ENCODE peak calls at places on chromosome 2, in eight cellular contexts. H is MCF 10A; B is progenitor cell of endocrine pancreas; R is fibroblast of lung; N is neural crest cell; F is CD4-positive, alpha-beta T cell; A is hepatocyte; Y is A549. V is an unnamed sample.

GRCh38 chr2:45707661-45708060 is 56.2 kb downstream of the PRKCE start:
- DNase-seq in F (no peak), B (no peak), R (no peak), H (no peak), A (no peak), N (no peak), Y (no peak), V (no peak)

GRCh38 chr2:55425449-55425848 is 5.8 kb upstream of the CCDC88A start:
- DNase-seq in A (peak), F (no peak), N (no peak), R (peak), B (no peak), H (peak), Y (peak), V (no peak)

GRCh38 chr2:188944442-188944841 is 29.7 kb upstream of the COL3A1 start:
- DNase-seq in N (no peak), F (no peak), B (no peak), R (no peak), H (no peak), A (no peak), Y (no peak), V (no peak)

GRCh38 chr2:29954316-29954715 is 32.9 kb upstream of the ALK start:
- DNase-seq in B (no peak), N (no peak), H (no peak), A (no peak), R (no peak), Y (no peak), F (no peak), V (no peak)

GRCh38 chr2:186256540-186256939 is 229.5 kb upstream of the ZC3H15 start:
- DNase-seq in H (peak), N (no peak), R (peak), A (peak), F (no peak), B (no peak), Y (peak), V (no peak)

GRCh38 chr2:88845772-88846661 is 154.5 kb downstream of the RPIA start:
- DNase-seq in N (no peak), A (no peak), R (no peak), F (no peak), H (no peak), B (no peak), Y (no peak), V (no peak)

GRCh38 chr2:196468394-196468793 is 171.1 kb upstream of the CCDC150 start:
- DNase-seq in Y (no peak), H (no peak), N (no peak), B (no peak), F (no peak), A (no peak), R (no peak), V (no peak)

GRCh38 chr2:7011376-7012083 is 94.3 kb downstream of the RNF144A start:
- DNase-seq in N (no peak), R (peak), A (no peak), F (no peak), H (peak), Y (no peak), B (no peak), V (no peak)

GRCh38 chr2:1663621-1664020 is 80.7 kb downstream of the PXDN start:
- DNase-seq in Y (no peak), N (no peak), H (no peak), B (no peak), R (no peak), F (no peak), A (no peak), V (no peak)

GRCh38 chr2:172113617-172114016 is 10.9 kb upstream of the DLX2 start:
- DNase-seq in R (peak), H (peak), Y (peak), A (no peak), F (no peak), N (no peak), B (no peak), V (no peak)

GRCh38 chr2:73436019-73436418 is 50.4 kb downstream of the ALMS1 start:
- DNase-seq in F (no peak), Y (no peak), H (no peak), R (no peak), N (no peak), A (no peak), B (no peak), V (no peak)

GRCh38 chr2:203940039-203940438 is 3.5 kb downstream of the ICOS start:
- DNase-seq in F (no peak), A (no peak), B (no peak), H (no peak), N (no peak), R (no peak), Y (no peak), V (no peak)

GRCh38 chr2:15177103-15177502 is 384.0 kb downstream of the NBAS start:
- DNase-seq in N (no peak), R (peak), F (peak), H (peak), B (no peak), A (no peak), Y (no peak), V (no peak)

GRCh38 chr2:128625966-128626757 is 307.5 kb upstream of the HS6ST1 start:
- DNase-seq in R (no peak), A (no peak), Y (no peak), N (no peak), F (no peak), B (no peak), H (no peak), V (no peak)

GRCh38 chr2:205274801-205275200 is 407.5 kb upstream of the NRP2 start:
- DNase-seq in F (no peak), H (no peak), Y (no peak), A (no peak), B (no peak), N (no peak), R (no peak), V (no peak)

GRCh38 chr2:241223211-241224067 is 35.0 kb downstream of the ANO7 start:
- DNase-seq in Y (no peak), H (peak), A (no peak), R (no peak), F (peak), N (no peak), B (no peak), V (no peak)

GRCh38 chr2:174682578-174683391 is 81.5 kb downstream of the CHRNA1 start:
- DNase-seq in Y (peak), R (peak), F (peak), H (peak), A (peak), B (peak), N (peak), V (peak)

GRCh38 chr2:42969231-42970150 is 177.1 kb upstream of the HAAO start:
- DNase-seq in R (peak), F (no peak), B (no peak), A (no peak), N (no peak), Y (peak), H (peak), V (no peak)

GRCh38 chr2:175804130-175804529 is 197.9 kb downstream of the LNPK start:
- DNase-seq in R (no peak), H (no peak), Y (no peak), A (no peak), N (no peak), F (no peak), B (no peak), V (no peak)

GRCh38 chr2:231512222-231512621 is 18.0 kb downstream of the NMUR1 start:
- DNase-seq in B (no peak), R (no peak), F (no peak), Y (no peak), N (peak), A (no peak), H (no peak), V (no peak)

GRCh38 chr2:98881153-98881650 is 54.8 kb downstream of the CRACDL start:
- DNase-seq in F (no peak), R (no peak), A (no peak), N (no peak), B (no peak), H (no peak), Y (no peak), V (no peak)

GRCh38 chr2:50769416-50769815 is 262.5 kb downstream of the NRXN1 start:
- DNase-seq in A (peak), R (no peak), H (no peak), Y (no peak), N (no peak), B (no peak), F (no peak), V (no peak)

GRCh38 chr2:24831216-24831615 is 38.0 kb downstream of the CENPO start:
- DNase-seq in A (no peak), N (no peak), R (no peak), Y (no peak), H (no peak), B (no peak), F (no peak), V (no peak)

GRCh38 chr2:164593959-164594358 is 27.3 kb downstream of the GRB14 start:
- DNase-seq in H (no peak), F (no peak), N (no peak), B (no peak), A (no peak), R (no peak), Y (no peak), V (no peak)

DNA sequence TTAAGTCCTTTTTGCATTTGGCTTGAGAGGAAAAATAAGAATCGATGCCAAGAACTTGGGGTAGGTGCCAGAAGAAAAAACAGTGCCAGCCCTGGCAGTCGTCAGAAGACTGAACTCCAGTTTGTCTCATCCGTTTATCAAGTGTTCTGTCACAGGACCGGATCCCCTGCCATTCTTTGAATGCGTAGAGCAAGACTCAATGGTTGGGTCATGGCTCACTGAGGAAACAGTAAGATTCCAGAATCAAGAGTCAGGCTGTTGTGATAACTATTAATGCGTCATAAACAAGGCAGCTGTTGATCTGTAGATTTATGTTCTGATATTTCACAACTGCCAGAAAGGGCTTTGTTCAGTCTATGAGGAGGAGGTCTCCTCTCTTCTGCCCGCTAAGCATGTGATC is 133.1 kb downstream of the GFPT1 start:
- DNase-seq in Y (peak), F (no peak), R (peak), A (peak), N (no peak), H (peak), B (no peak), V (no peak)
- TF ChIP-seq CTCF in Y (no peak), F (no peak), R (no peak), A (no peak), N (no peak), H (no peak), B (no peak), V (no peak)

GRCh38 chr2:10043256-10043905 is at the start of gene KLF11:
- DNase-seq in H (peak), N (peak), R (peak), Y (peak), F (peak), B (peak), A (peak), V (no peak)

GRCh38 chr2:10041711-10042110 is 1.6 kb upstream of the KLF11 start:
- DNase-seq in N (no peak), R (no peak), Y (no peak), A (no peak), F (no peak), H (no peak), B (no peak), V (no peak)

GRCh38 chr2:10043906-10044601 is 704 bp downstream of the KLF11 start:
- DNase-seq in B (peak), A (peak), Y (peak), R (peak), H (peak), F (peak), N (peak), V (peak)

GRCh38 chr2:10039658-10040410 is 3.5 kb upstream of the KLF11 start:
- DNase-seq in H (peak), Y (no peak), A (no peak), B (no peak), F (no peak), N (no peak), R (no peak), V (no peak)

GRCh38 chr2:10042301-10043161 is 819 bp upstream of the KLF11 start:
- DNase-seq in R (peak), H (no peak), A (peak), N (peak), B (no peak), Y (no peak), F (peak), V (no peak)
- TF ChIP-seq CTCF in R (no peak), H (no peak), A (no peak), N (no peak), B (peak), Y (no peak), F (no peak), V (no peak)

GRCh38 chr2:36695746-36696415 is 626 bp upstream of the VIT start:
- DNase-seq in B (no peak), R (peak), N (no peak), H (peak), F (no peak), Y (peak), A (no peak), V (no peak)
- TF ChIP-seq CTCF in B (no peak), R (peak), N (no peak), H (no peak), F (no peak), Y (no peak), A (peak), V (peak)

GRCh38 chr2:70091816-70092215 is 4.5 kb downstream of the PCBP1 start:
- DNase-seq in A (no peak), H (no peak), R (no peak), F (no peak), B (no peak), Y (no peak), N (no peak), V (no peak)

GRCh38 chr2:70095833-70096670 is 8.8 kb downstream of the PCBP1 start:
- DNase-seq in B (no peak), H (no peak), A (no peak), F (no peak), R (no peak), N (no peak), Y (no peak), V (no peak)

GRCh38 chr2:70091364-70091763 is 4.1 kb downstream of the PCBP1 start:
- DNase-seq in Y (no peak), H (no peak), F (no peak), N (no peak), R (no peak), A (no peak), B (no peak), V (no peak)

GRCh38 chr2:70094978-70095832 is 7.9 kb downstream of the PCBP1 start:
- DNase-seq in F (peak), N (no peak), H (no peak), R (peak), B (no peak), Y (peak), A (no peak), V (no peak)

DNA sequence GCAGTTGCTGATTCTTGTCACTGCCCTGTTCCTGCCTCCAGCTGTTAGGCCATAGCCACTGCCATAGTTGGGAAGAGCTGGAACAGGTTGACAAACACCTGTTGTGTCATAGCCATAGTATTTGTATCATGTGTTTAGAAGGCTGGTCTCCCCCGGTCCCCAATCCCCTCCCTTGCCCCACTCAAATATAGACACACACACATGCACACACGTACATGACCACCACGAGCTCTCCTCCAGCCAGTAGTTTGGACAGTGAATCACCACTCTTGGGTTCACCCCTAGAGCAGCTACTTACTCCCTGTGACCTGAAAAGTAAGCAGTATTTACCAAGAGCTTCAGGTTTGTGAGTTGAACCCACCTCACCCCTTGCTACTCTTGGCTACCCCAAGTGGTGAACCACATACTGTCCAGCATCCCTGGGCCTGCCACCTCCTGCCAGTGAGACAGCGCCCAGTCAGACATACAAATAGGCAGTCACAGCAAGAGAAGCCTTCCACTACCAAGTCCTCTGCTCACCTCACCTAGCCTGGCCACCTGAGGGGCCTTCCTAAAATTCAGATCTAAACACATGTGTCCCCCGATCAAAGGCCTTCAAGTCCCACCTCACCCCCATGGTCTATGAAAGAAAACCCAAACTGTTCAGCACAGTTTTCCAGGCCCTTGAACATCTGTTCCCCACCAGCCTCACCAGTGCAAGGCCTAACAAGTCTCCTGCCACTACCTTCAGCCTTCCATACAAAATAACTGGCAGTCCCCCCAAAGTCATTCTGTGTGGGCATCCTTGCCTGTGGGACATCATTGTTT is 7.1 kb downstream of the PCBP1 start:
- DNase-seq in H (no peak), A (no peak), Y (no peak), N (no peak), R (no peak), B (no peak), F (no peak), V (no peak)
- TF ChIP-seq CTCF in H (no peak), A (no peak), Y (no peak), N (no peak), R (no peak), B (no peak), F (no peak), V (no peak)

DNA sequence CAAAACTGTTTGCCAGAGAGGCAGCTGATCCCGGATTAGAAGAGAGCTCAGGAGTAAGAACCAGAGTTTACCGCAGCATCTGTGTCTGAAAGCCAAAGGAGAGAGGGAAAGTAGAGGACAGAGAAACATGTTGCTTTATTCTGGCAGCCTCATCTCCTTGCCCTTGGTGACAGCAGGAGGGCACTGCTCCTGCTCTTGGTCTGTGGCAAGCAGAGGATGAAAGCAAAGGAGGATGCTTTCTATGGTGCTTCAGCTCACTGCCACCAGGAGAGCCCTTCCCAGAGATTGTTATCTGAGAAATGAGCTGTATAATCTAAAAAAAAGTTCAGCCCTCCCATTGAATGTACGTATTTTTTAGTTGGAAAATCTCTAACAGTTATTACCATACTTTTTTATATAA is 7.7 kb downstream of the SLC1A4 start:
- DNase-seq in H (no peak), Y (peak), N (no peak), R (no peak), A (no peak), F (no peak), B (no peak), V (peak)
- TF ChIP-seq CTCF in H (no peak), Y (no peak), N (no peak), R (no peak), A (no peak), F (no peak), B (no peak), V (no peak)

GRCh38 chr2:13667415-13667757 is 950.6 kb downstream of the TRIB2 start:
- DNase-seq in Y (no peak), A (no peak), R (no peak), F (no peak), B (no peak), N (no peak), H (no peak), V (no peak)

GRCh38 chr2:13662055-13662454 is 945.3 kb downstream of the TRIB2 start:
- DNase-seq in Y (no peak), F (no peak), N (no peak), B (no peak), A (no peak), R (peak), H (no peak), V (no peak)

GRCh38 chr2:13669607-13670006 is 952.9 kb downstream of the TRIB2 start:
- DNase-seq in Y (no peak), B (no peak), A (no peak), H (no peak), R (no peak), F (no peak), N (no peak), V (no peak)

DNA sequence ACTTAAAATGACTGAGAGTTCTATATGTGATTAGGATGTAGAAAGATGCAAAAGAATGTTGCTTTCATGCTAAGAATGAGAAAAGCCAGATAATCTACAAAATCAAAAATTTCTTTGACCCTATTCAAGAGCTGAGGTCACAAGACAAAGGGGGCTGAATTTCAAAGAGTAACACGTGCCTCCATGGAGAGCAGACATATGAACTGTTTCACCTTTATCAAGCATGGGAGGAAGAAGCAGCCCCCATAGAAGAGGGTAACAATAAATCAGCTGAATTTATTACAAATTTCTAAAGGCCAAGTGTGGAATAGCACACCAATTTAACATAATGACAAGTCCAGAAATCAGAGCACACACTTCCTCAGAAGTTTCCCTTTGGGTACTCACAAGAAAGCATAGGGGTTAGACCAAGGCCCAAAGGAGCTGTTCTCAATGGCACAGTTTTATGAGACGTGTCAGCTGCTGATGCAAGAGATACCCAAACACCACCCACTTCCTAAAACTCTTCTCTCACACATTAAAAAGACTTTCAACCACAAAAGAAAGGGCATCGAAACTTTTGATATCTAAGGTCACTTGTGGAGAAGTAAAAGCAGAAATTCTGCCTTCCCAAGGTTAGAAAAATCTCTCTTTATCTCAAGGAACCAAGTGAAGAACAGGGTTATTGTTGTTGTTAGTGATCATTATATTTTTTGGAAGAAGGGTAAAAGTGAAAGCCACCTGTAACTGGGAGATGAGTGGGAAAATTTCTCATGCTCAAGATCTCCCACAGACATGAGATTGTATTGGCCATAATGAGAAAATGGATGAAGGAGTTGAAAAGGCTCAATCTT is 950.1 kb downstream of the TRIB2 start:
- DNase-seq in A (no peak), F (no peak), Y (no peak), R (no peak), N (no peak), B (no peak), H (no peak), V (no peak)
- TF ChIP-seq CTCF in A (no peak), F (no peak), Y (no peak), R (no peak), N (no peak), B (no peak), H (no peak), V (no peak)

V was measured in D721Med.